ENCODE peak calls at places on chromosomes 4 and X, in five cellular contexts. T, W, X, Q and J are unnamed samples.
A peak's percentile ranks its signal among the peaks of the same experiment; 100 is the strongest.

GRCh38 chr4:89056953-89057398 is at the start of gene FAM13A:
- DNase-seq in T (peak; percentile 75), W (peak; percentile 94), X (peak; percentile 97), Q (peak; percentile 88), J (peak; percentile 87)

GRCh38 chrX:137194164-137194563 is 160.4 kb upstream of the GPR101 start:
- DNase-seq in T (peak; percentile 36), W (peak; percentile 42), X (peak; percentile 56), Q (peak; percentile 26), J (no peak)

GRCh38 chrX:63581390-63581789 is 203.6 kb downstream of the ARHGEF9 start:
- DNase-seq in T (no peak), W (peak; percentile 1), X (peak; percentile 3), Q (no peak), J (no peak)

GRCh38 chrX:50622751-50623150 is 152.1 kb upstream of the DGKK start:
- DNase-seq in T (peak; percentile 65), W (no peak), X (no peak), Q (no peak), J (no peak)

GRCh38 chr4:3665360-3665891 is 100.8 kb upstream of the ADRA2C start:
- DNase-seq in T (no peak), W (no peak), X (no peak), Q (no peak), J (no peak)

GRCh38 chr4:48645225-48645794 is 134.8 kb downstream of the FRYL start:
- DNase-seq in T (no peak), W (no peak), X (no peak), Q (no peak), J (no peak)

GRCh38 chr4:126697748-126698147 is 935.0 kb upstream of the INTU start:
- DNase-seq in T (no peak), W (no peak), X (no peak), Q (no peak), J (peak; percentile 26)

GRCh38 chrX:134908235-134908834 is 82.5 kb upstream of the SMIM10 start:
- DNase-seq in T (no peak), W (peak; percentile 36), X (no peak), Q (no peak), J (no peak)

GRCh38 chrX:40105016-40105790 is 7.4 kb upstream of the BCOR start:
- DNase-seq in T (peak; percentile 50), W (no peak), X (peak; percentile 69), Q (no peak), J (no peak)

GRCh38 chr4:139568206-139568969 is 12.4 kb upstream of the SETD7 start:
- DNase-seq in T (no peak), W (no peak), X (peak; percentile 31), Q (no peak), J (no peak)

GRCh38 chrX:132046533-132046932 is 23.4 kb downstream of the STK26 start:
- DNase-seq in T (no peak), W (no peak), X (no peak), Q (no peak), J (no peak)

GRCh38 chrX:12115377-12115776 is 22.9 kb upstream of the FRMPD4 start:
- DNase-seq in T (no peak), W (peak; percentile 17), X (peak; percentile 45), Q (peak; percentile 20), J (no peak)

GRCh38 chr4:18664051-18664450 is 642.5 kb upstream of the LCORL start:
- DNase-seq in T (no peak), W (no peak), X (no peak), Q (no peak), J (no peak)

GRCh38 chrX:68708503-68709290 is 61.2 kb downstream of the STARD8 start:
- DNase-seq in T (no peak), W (no peak), X (peak; percentile 52), Q (peak; percentile 46), J (no peak)

GRCh38 chr4:163554870-163555465 is 60.5 kb downstream of the TMA16 start:
- DNase-seq in T (peak; percentile 23), W (no peak), X (no peak), Q (no peak), J (no peak)

GRCh38 chr4:88697113-88697512 is 516 bp downstream of the NAP1L5 start:
- DNase-seq in T (no peak), W (no peak), X (no peak), Q (no peak), J (no peak)

GRCh38 chrX:54182864-54183613 is at the start of gene FAM120C:
- DNase-seq in T (peak; percentile 66), W (peak; percentile 84), X (peak; percentile 80), Q (peak; percentile 71), J (peak; percentile 23)

GRCh38 chr4:153947124-153947523 is 158.2 kb upstream of the SFRP2 start:
- DNase-seq in T (no peak), W (no peak), X (no peak), Q (no peak), J (no peak)

GRCh38 chr4:83019794-83020497 is 9.3 kb upstream of the LIN54 start:
- DNase-seq in T (no peak), W (no peak), X (no peak), Q (no peak), J (no peak)

GRCh38 chr4:30717208-30718020 is 2.8 kb upstream of the PCDH7 start:
- DNase-seq in T (peak; percentile 88), W (peak; percentile 27), X (peak; percentile 85), Q (peak; percentile 53), J (no peak)

GRCh38 chr4:30714408-30715031 is 5.6 kb upstream of the PCDH7 start:
- DNase-seq in T (peak; percentile 42), W (peak; percentile 45), X (peak; percentile 80), Q (peak; percentile 62), J (no peak)

GRCh38 chr4:30718021-30718888 is 1.9 kb upstream of the PCDH7 start:
- DNase-seq in T (no peak), W (no peak), X (peak; percentile 76), Q (peak; percentile 50), J (no peak)

GRCh38 chr4:30716671-30717207 is 3.4 kb upstream of the PCDH7 start:
- DNase-seq in T (peak; percentile 76), W (no peak), X (no peak), Q (peak; percentile 40), J (no peak)

DNA sequence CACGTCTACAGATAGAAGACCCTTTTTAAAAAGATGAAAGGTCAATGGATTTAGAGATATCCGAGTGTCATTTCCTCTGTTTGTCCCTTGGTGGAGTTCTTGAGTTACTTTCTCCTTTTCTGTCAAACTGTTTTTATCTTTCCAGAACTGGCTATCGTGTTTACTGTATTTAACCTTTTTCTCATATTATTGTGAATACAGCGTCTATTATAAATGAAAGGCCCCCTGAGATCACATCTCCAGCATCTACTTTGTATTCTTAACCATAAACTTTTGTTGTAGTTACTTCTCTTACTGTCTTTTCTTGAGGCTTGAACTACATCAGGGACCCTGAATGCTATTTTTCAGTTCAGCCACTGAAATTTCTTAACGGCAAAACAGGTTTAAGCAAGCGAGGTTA is 4.0 kb upstream of the PCDH7 start:
- DNase-seq in T (peak; percentile 57), W (peak; percentile 14), X (peak; percentile 48), Q (no peak), J (no peak)
- TF ChIP-seq CTCF in T (peak; percentile 63), W (peak; percentile 35), X (peak; percentile 64), Q (peak; percentile 60), J (peak; percentile 68)

GRCh38 chrX:43822015-43822414 is 60.2 kb downstream of the MAOB start:
- DNase-seq in T (no peak), W (no peak), X (no peak), Q (no peak), J (no peak)

GRCh38 chrX:43827791-43828190 is 54.5 kb downstream of the MAOB start:
- DNase-seq in T (no peak), W (no peak), X (no peak), Q (no peak), J (no peak)
- H3K27ac ChIP-seq in T (no peak overlapping the region), W (no peak overlapping the region), X (no peak overlapping the region), Q (no peak overlapping the region), J (no peak overlapping the region)

DNA sequence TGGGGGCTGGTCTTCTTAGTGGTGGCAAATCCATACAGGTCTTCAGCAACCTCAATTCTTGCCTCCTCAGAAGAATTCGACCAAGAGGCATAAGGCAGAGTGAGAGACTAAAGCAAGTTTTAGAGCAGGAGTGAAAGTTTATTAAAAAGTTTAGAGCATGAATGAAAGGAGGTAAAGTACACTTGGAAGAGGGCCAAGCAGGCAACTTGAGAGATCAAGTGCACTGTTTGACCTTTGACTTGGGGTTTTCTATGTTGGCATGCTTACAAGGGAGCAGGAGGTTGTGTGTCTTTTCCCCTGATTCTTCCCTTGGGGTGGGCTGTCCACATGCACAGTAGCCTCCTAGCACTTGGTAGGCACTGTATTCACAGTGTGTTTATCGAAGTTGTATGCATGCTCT is 91.2 kb downstream of the CPE start:
- DNase-seq in T (no peak), W (no peak), X (no peak), Q (no peak), J (no peak)
- H3K4me3 ChIP-seq in T (no peak overlapping the region), W (no peak overlapping the region), X (no peak overlapping the region), Q (no peak overlapping the region), J (no peak overlapping the region)

DNA sequence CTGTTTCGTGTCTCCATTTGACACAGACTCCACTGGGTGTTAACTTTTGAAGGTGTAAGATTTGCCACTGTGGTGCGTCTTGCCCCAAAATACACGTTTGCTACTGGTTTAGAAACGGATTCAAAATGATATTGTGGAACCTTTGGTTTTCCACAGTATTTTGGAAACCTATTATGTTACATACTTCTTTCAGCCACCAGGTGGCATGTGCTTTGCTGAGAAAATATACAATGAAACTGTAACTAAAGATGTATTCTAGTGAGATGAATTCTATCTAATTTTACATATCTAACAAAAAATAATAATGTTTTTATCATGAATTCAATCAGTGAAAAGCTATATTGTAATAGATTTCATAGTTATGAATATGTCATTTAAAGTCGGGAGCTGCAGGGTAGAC is 28.4 kb upstream of the SLITRK4 start:
- DNase-seq in T (peak; percentile 50), W (peak; percentile 7), X (peak; percentile 14), Q (no peak), J (no peak)
- TF ChIP-seq CTCF in T (peak; percentile 61), W (peak; percentile 34), X (peak; percentile 68), Q (peak; percentile 12), J (no peak)

DNA sequence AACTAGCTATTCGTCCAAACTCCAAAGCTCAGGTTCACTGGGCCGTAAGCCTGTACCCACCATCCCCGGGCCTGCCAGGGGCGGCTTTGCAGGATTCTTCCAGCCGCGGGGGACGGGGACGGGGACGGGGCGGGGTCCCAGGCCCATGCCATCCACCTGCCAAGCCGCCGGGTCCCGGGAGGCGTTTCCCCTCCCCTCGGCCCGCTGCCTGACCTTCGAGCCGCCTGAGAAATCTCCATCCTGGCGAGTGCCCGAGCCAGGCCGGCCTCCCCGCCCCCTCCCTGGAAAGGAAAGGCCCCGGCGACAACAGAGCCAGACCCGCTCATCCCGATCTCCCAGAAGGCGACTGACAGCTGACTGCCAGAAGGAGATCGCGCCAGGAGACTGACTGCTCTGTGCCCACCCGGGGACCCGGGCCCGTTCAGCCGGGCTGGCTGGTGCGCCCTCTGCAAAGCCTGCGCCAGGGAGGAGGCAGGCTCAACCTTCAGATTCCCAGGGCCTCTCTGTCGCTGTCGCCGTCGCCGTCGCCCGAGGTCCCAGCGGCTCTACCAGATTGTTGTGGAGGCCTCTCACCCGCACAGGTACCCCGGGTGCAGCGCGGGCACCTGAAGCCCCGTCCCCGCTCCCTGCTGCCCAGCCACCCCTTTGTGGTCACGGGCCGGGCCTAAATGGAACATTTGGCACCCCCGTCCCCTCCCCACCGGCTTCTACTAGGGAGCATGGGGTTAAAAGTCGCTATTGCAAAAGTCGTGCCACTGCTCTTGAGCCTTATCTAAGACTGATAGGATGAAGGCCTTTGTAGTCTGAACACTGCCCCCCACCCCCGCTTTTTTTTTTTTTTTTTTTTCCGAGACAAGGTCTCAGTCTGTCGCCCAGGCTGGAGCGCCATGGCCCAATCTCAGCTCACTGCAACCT is at the start of gene RGN:
- DNase-seq in T (no peak), W (no peak), X (peak; percentile 11), Q (no peak), J (no peak)
- H3K27ac ChIP-seq in T (no peak within 1 kb of the TSS), W (no peak within 1 kb of the TSS), X (no peak within 1 kb of the TSS), Q (no peak within 1 kb of the TSS), J (no peak within 1 kb of the TSS)